ENCODE peak calls at places on chromosomes 7 and 10, in seven cellular contexts. One of them, this sample, is unnamed.

GRCh38 chr10:15329437-15329836 is 41.7 kb downstream of the FAM171A1 start:
- DNase-seq in psoas muscle: no peak
- DNase-seq in heart right ventricle: no peak
- DNase-seq in CD8-positive, alpha-beta T cell: no peak
- DNase-seq in OCI-LY7: no peak
- DNase-seq in IMR-90: no peak
- DNase-seq in fibroblast of lung: no peak
- DNase-seq in this sample: no peak

GRCh38 chr10:96833220-96834001 is 1.3 kb downstream of the LCOR start:
- DNase-seq in psoas muscle: peak
- DNase-seq in heart right ventricle: peak
- DNase-seq in CD8-positive, alpha-beta T cell: peak
- DNase-seq in OCI-LY7: peak
- DNase-seq in IMR-90: peak
- DNase-seq in fibroblast of lung: peak
- DNase-seq in this sample: peak

GRCh38 chr10:114869500-114869899 is 47.9 kb downstream of the FHIP2A start:
- DNase-seq in psoas muscle: no peak
- DNase-seq in heart right ventricle: no peak
- DNase-seq in CD8-positive, alpha-beta T cell: no peak
- DNase-seq in OCI-LY7: no peak
- DNase-seq in IMR-90: peak
- DNase-seq in fibroblast of lung: peak
- DNase-seq in this sample: no peak

GRCh38 chr10:32954080-32954479 is 4.0 kb downstream of the ITGB1 start:
- DNase-seq in psoas muscle: no peak
- DNase-seq in heart right ventricle: no peak
- DNase-seq in CD8-positive, alpha-beta T cell: no peak
- DNase-seq in OCI-LY7: no peak
- DNase-seq in IMR-90: no peak
- DNase-seq in fibroblast of lung: no peak
- DNase-seq in this sample: no peak

GRCh38 chr10:62818426-62819011 is 2.4 kb upstream of the EGR2 start:
- DNase-seq in psoas muscle: peak
- DNase-seq in heart right ventricle: peak
- DNase-seq in CD8-positive, alpha-beta T cell: peak
- DNase-seq in OCI-LY7: no peak
- DNase-seq in IMR-90: no peak
- DNase-seq in fibroblast of lung: peak
- DNase-seq in this sample: no peak

GRCh38 chr7:149716007-149716931 is 57.1 kb downstream of the ZNF467 start:
- DNase-seq in psoas muscle: no peak
- DNase-seq in heart right ventricle: no peak
- DNase-seq in CD8-positive, alpha-beta T cell: no peak
- DNase-seq in OCI-LY7: no peak
- DNase-seq in IMR-90: peak
- DNase-seq in fibroblast of lung: peak
- DNase-seq in this sample: no peak

GRCh38 chr7:31123317-31123716 is 71.2 kb downstream of the ADCYAP1R1 start:
- DNase-seq in psoas muscle: no peak
- DNase-seq in heart right ventricle: no peak
- DNase-seq in CD8-positive, alpha-beta T cell: no peak
- DNase-seq in OCI-LY7: no peak
- DNase-seq in IMR-90: no peak
- DNase-seq in fibroblast of lung: no peak
- DNase-seq in this sample: no peak

GRCh38 chr10:22244001-22244400 is 26.2 kb upstream of the EBLN1 start:
- DNase-seq in psoas muscle: no peak
- DNase-seq in heart right ventricle: no peak
- DNase-seq in CD8-positive, alpha-beta T cell: peak
- DNase-seq in OCI-LY7: no peak
- DNase-seq in IMR-90: no peak
- DNase-seq in fibroblast of lung: no peak
- DNase-seq in this sample: no peak

GRCh38 chr7:151440799-151441443 is 980 bp upstream of the CRYGN start:
- DNase-seq in psoas muscle: no peak
- DNase-seq in heart right ventricle: no peak
- DNase-seq in CD8-positive, alpha-beta T cell: peak
- DNase-seq in OCI-LY7: no peak
- DNase-seq in IMR-90: no peak
- DNase-seq in fibroblast of lung: no peak
- DNase-seq in this sample: no peak

GRCh38 chr10:124560377-124560776 is 98.8 kb downstream of the LHPP start:
- DNase-seq in psoas muscle: peak
- DNase-seq in heart right ventricle: peak
- DNase-seq in CD8-positive, alpha-beta T cell: no peak
- DNase-seq in OCI-LY7: no peak
- DNase-seq in IMR-90: peak
- DNase-seq in fibroblast of lung: peak
- DNase-seq in this sample: no peak

GRCh38 chr7:121503039-121503438 is 106.9 kb upstream of the FAM3C start:
- DNase-seq in psoas muscle: no peak
- DNase-seq in heart right ventricle: no peak
- DNase-seq in CD8-positive, alpha-beta T cell: no peak
- DNase-seq in OCI-LY7: peak
- DNase-seq in IMR-90: no peak
- DNase-seq in fibroblast of lung: no peak
- DNase-seq in this sample: no peak

GRCh38 chr7:130277763-130278643 is 11.3 kb downstream of the CPA2 start:
- DNase-seq in psoas muscle: peak
- DNase-seq in heart right ventricle: peak
- DNase-seq in CD8-positive, alpha-beta T cell: no peak
- DNase-seq in OCI-LY7: no peak
- DNase-seq in IMR-90: peak
- DNase-seq in fibroblast of lung: peak
- DNase-seq in this sample: peak

GRCh38 chr7:71507665-71508064 is 375.7 kb downstream of the GALNT17 start:
- DNase-seq in psoas muscle: no peak
- DNase-seq in heart right ventricle: no peak
- DNase-seq in CD8-positive, alpha-beta T cell: no peak
- DNase-seq in OCI-LY7: no peak
- DNase-seq in IMR-90: no peak
- DNase-seq in fibroblast of lung: no peak
- DNase-seq in this sample: no peak

GRCh38 chr7:144936314-144936713 is 100.5 kb upstream of the TPK1 start:
- DNase-seq in psoas muscle: no peak
- DNase-seq in heart right ventricle: no peak
- DNase-seq in CD8-positive, alpha-beta T cell: no peak
- DNase-seq in OCI-LY7: no peak
- DNase-seq in IMR-90: no peak
- DNase-seq in fibroblast of lung: no peak
- DNase-seq in this sample: no peak

GRCh38 chr10:48199580-48200377 is 74.7 kb downstream of the FRMPD2 start:
- DNase-seq in psoas muscle: no peak
- DNase-seq in heart right ventricle: no peak
- DNase-seq in CD8-positive, alpha-beta T cell: no peak
- DNase-seq in OCI-LY7: no peak
- DNase-seq in IMR-90: peak
- DNase-seq in fibroblast of lung: peak
- DNase-seq in this sample: peak
- H3K4me3 ChIP-seq in psoas muscle: no peak
- H3K4me3 ChIP-seq in heart right ventricle: no peak
- H3K4me3 ChIP-seq in CD8-positive, alpha-beta T cell: no peak
- H3K4me3 ChIP-seq in OCI-LY7: no peak
- H3K4me3 ChIP-seq in IMR-90: no peak
- H3K4me3 ChIP-seq in fibroblast of lung: no peak
- H3K4me3 ChIP-seq in this sample: no peak

DNA sequence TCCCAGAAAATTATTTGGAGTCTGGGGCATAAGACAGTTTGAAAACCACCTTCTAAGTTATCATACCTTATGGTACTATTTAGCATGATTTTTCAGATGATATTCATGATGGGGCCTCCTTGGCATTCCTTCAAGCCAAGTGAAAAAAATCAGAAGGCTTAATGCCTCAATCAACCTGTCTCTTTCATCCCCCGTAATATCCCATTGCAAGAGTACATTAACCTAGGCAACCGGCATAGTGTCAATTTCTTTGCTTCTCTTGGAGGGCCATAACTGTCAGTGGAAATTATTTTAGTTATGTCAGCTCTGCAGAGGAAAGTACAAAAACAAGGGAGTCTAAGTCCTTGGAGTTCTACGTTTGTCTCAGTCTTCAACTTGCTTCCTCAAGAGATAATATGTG is 43.4 kb downstream of the INHBA start:
- DNase-seq in psoas muscle: no peak
- DNase-seq in heart right ventricle: no peak
- DNase-seq in CD8-positive, alpha-beta T cell: no peak
- DNase-seq in OCI-LY7: no peak
- DNase-seq in IMR-90: no peak
- DNase-seq in fibroblast of lung: no peak
- DNase-seq in this sample: no peak
- H3K27ac ChIP-seq in psoas muscle: no peak
- H3K27ac ChIP-seq in heart right ventricle: no peak
- H3K27ac ChIP-seq in CD8-positive, alpha-beta T cell: no peak
- H3K27ac ChIP-seq in OCI-LY7: no peak
- H3K27ac ChIP-seq in IMR-90: no peak
- H3K27ac ChIP-seq in fibroblast of lung: no peak
- H3K27ac ChIP-seq in this sample: no peak

GRCh38 chr7:3091631-3092030 is 48.0 kb upstream of the CARD11 start:
- DNase-seq in psoas muscle: no peak
- DNase-seq in heart right ventricle: no peak
- DNase-seq in CD8-positive, alpha-beta T cell: no peak
- DNase-seq in OCI-LY7: no peak
- DNase-seq in IMR-90: no peak
- DNase-seq in fibroblast of lung: no peak
- DNase-seq in this sample: no peak
- H3K4me3 ChIP-seq in psoas muscle: no peak
- H3K4me3 ChIP-seq in heart right ventricle: no peak
- H3K4me3 ChIP-seq in CD8-positive, alpha-beta T cell: peak
- H3K4me3 ChIP-seq in OCI-LY7: no peak
- H3K4me3 ChIP-seq in IMR-90: no peak
- H3K4me3 ChIP-seq in fibroblast of lung: no peak
- H3K4me3 ChIP-seq in this sample: no peak

GRCh38 chr10:28873540-28873939 is 196.2 kb downstream of the BAMBI start:
- DNase-seq in psoas muscle: no peak
- DNase-seq in heart right ventricle: no peak
- DNase-seq in CD8-positive, alpha-beta T cell: no peak
- DNase-seq in OCI-LY7: no peak
- DNase-seq in IMR-90: no peak
- DNase-seq in fibroblast of lung: no peak
- DNase-seq in this sample: peak
- H3K27ac ChIP-seq in psoas muscle: no peak
- H3K27ac ChIP-seq in heart right ventricle: no peak
- H3K27ac ChIP-seq in CD8-positive, alpha-beta T cell: no peak
- H3K27ac ChIP-seq in OCI-LY7: no peak
- H3K27ac ChIP-seq in IMR-90: no peak
- H3K27ac ChIP-seq in fibroblast of lung: no peak
- H3K27ac ChIP-seq in this sample: no peak

GRCh38 chr10:69629897-69630650 is at the start of gene FAM241B:
- DNase-seq in psoas muscle: peak
- DNase-seq in heart right ventricle: peak
- DNase-seq in CD8-positive, alpha-beta T cell: peak
- DNase-seq in OCI-LY7: no peak
- DNase-seq in IMR-90: peak
- DNase-seq in fibroblast of lung: peak
- DNase-seq in this sample: peak
- H3K4me3 ChIP-seq in psoas muscle: peak
- H3K4me3 ChIP-seq in heart right ventricle: peak
- H3K4me3 ChIP-seq in CD8-positive, alpha-beta T cell: peak
- H3K4me3 ChIP-seq in OCI-LY7: no peak
- H3K4me3 ChIP-seq in IMR-90: peak
- H3K4me3 ChIP-seq in fibroblast of lung: no peak
- H3K4me3 ChIP-seq in this sample: peak

GRCh38 chr7:2224491-2224928 is 8.2 kb downstream of the MAD1L1 start:
- DNase-seq in psoas muscle: no peak
- DNase-seq in heart right ventricle: no peak
- DNase-seq in CD8-positive, alpha-beta T cell: no peak
- DNase-seq in OCI-LY7: no peak
- DNase-seq in IMR-90: no peak
- DNase-seq in fibroblast of lung: no peak
- DNase-seq in this sample: no peak
- H3K27ac ChIP-seq in psoas muscle: peak
- H3K27ac ChIP-seq in heart right ventricle: no peak
- H3K27ac ChIP-seq in CD8-positive, alpha-beta T cell: no peak
- H3K27ac ChIP-seq in OCI-LY7: no peak
- H3K27ac ChIP-seq in IMR-90: no peak
- H3K27ac ChIP-seq in fibroblast of lung: no peak
- H3K27ac ChIP-seq in this sample: no peak

DNA sequence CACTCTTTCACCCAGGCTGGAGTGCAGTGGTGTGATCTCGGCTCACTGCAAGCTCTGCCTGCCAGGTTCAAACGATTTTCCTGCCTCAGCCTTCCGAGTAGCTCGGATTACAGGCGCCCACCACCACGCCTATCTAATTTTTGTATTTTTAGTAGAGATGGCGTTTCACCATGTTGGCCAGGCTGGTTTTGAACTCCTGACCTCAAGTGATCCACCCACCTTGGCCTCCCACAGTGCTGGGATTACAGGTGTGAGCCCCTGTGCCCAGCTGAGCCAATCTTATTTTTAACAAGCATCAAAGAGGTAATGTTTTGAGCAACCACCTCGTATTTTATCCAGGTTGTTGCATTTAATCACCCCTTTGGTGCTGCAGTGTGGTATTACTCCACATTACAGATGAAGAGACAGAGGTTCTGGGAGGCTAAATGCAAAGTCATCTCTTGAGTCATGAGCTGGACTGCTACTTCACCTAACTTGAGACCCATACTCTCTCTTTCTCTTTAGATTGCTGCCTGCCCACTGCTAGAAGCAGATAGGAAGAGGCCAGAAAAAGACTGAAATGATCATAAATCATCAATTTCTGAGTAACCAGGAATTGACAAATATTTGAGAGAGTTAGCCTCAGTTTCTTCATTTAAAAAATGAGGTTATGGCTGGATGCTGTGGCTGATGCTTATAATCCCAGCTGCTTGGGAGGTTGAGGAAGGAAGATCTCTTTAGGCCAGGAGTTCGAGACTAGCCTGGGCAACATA is 116.2 kb downstream of the CAMK1D start:
- DNase-seq in psoas muscle: no peak
- DNase-seq in heart right ventricle: no peak
- DNase-seq in CD8-positive, alpha-beta T cell: no peak
- DNase-seq in OCI-LY7: no peak
- DNase-seq in IMR-90: peak
- DNase-seq in fibroblast of lung: peak
- DNase-seq in this sample: no peak
- H3K4me3 ChIP-seq in psoas muscle: no peak
- H3K4me3 ChIP-seq in heart right ventricle: no peak
- H3K4me3 ChIP-seq in CD8-positive, alpha-beta T cell: no peak
- H3K4me3 ChIP-seq in OCI-LY7: no peak
- H3K4me3 ChIP-seq in IMR-90: no peak
- H3K4me3 ChIP-seq in fibroblast of lung: no peak
- H3K4me3 ChIP-seq in this sample: no peak